ENCODE peak calls at places on chromosome 2, in seven cellular contexts. One of them, this sample, is unnamed.

GRCh38 chr2:25341031-25341727 is 546 bp downstream of the DNMT3A start:
- DNase-seq in Right ventricle myocardium superior: peak; percentile 59
- DNase-seq in activated naive CD4-positive, alpha-beta T cell: peak; percentile 24
- DNase-seq in GM23248: peak; percentile 39
- DNase-seq in ELR: peak; percentile 14
- DNase-seq in M059J: no peak
- DNase-seq in stimulated activated CD8-positive, alpha-beta memory T cell treated with anti-CD3 and anti-CD28 coated beads, Interleukin-7, amount 100 ng/mL, for 24 hours: no peak
- DNase-seq in this sample: peak; percentile 82

GRCh38 chr2:25587361-25587760 is 86.0 kb downstream of the DTNB start:
- DNase-seq in Right ventricle myocardium superior: no peak
- DNase-seq in activated naive CD4-positive, alpha-beta T cell: no peak
- DNase-seq in GM23248: peak; percentile 27
- DNase-seq in ELR: peak; percentile 56
- DNase-seq in M059J: peak; percentile 74
- DNase-seq in stimulated activated CD8-positive, alpha-beta memory T cell treated with anti-CD3 and anti-CD28 coated beads, Interleukin-7, amount 100 ng/mL, for 24 hours: no peak
- DNase-seq in this sample: no peak

GRCh38 chr2:74894261-74895030 is 60.5 kb downstream of the HK2 start:
- DNase-seq in Right ventricle myocardium superior: no peak
- DNase-seq in activated naive CD4-positive, alpha-beta T cell: no peak
- DNase-seq in GM23248: peak; percentile 87
- DNase-seq in ELR: peak; percentile 84
- DNase-seq in M059J: peak; percentile 77
- DNase-seq in stimulated activated CD8-positive, alpha-beta memory T cell treated with anti-CD3 and anti-CD28 coated beads, Interleukin-7, amount 100 ng/mL, for 24 hours: no peak
- DNase-seq in this sample: no peak

GRCh38 chr2:232276084-232276738 is 102.3 kb upstream of the ALPP start:
- DNase-seq in Right ventricle myocardium superior: no peak
- DNase-seq in activated naive CD4-positive, alpha-beta T cell: no peak
- DNase-seq in GM23248: no peak
- DNase-seq in ELR: no peak
- DNase-seq in M059J: no peak
- DNase-seq in stimulated activated CD8-positive, alpha-beta memory T cell treated with anti-CD3 and anti-CD28 coated beads, Interleukin-7, amount 100 ng/mL, for 24 hours: no peak
- DNase-seq in this sample: no peak

GRCh38 chr2:143890799-143891198 is 629.1 kb downstream of the ZEB2 start:
- DNase-seq in Right ventricle myocardium superior: no peak
- DNase-seq in activated naive CD4-positive, alpha-beta T cell: no peak
- DNase-seq in GM23248: no peak
- DNase-seq in ELR: no peak
- DNase-seq in M059J: no peak
- DNase-seq in stimulated activated CD8-positive, alpha-beta memory T cell treated with anti-CD3 and anti-CD28 coated beads, Interleukin-7, amount 100 ng/mL, for 24 hours: no peak
- DNase-seq in this sample: no peak

GRCh38 chr2:8190279-8190678 is 491.6 kb upstream of the ID2 start:
- DNase-seq in Right ventricle myocardium superior: no peak
- DNase-seq in activated naive CD4-positive, alpha-beta T cell: no peak
- DNase-seq in GM23248: no peak
- DNase-seq in ELR: no peak
- DNase-seq in M059J: no peak
- DNase-seq in stimulated activated CD8-positive, alpha-beta memory T cell treated with anti-CD3 and anti-CD28 coated beads, Interleukin-7, amount 100 ng/mL, for 24 hours: no peak
- DNase-seq in this sample: no peak

GRCh38 chr2:95019572-95019971 is 5.9 kb upstream of the MAL start:
- DNase-seq in Right ventricle myocardium superior: no peak
- DNase-seq in activated naive CD4-positive, alpha-beta T cell: no peak
- DNase-seq in GM23248: no peak
- DNase-seq in ELR: no peak
- DNase-seq in M059J: no peak
- DNase-seq in stimulated activated CD8-positive, alpha-beta memory T cell treated with anti-CD3 and anti-CD28 coated beads, Interleukin-7, amount 100 ng/mL, for 24 hours: no peak
- DNase-seq in this sample: peak; percentile 81

GRCh38 chr2:28477645-28478044 is 18.2 kb upstream of the PLB1 start:
- DNase-seq in Right ventricle myocardium superior: no peak
- DNase-seq in activated naive CD4-positive, alpha-beta T cell: no peak
- DNase-seq in GM23248: no peak
- DNase-seq in ELR: no peak
- DNase-seq in M059J: no peak
- DNase-seq in stimulated activated CD8-positive, alpha-beta memory T cell treated with anti-CD3 and anti-CD28 coated beads, Interleukin-7, amount 100 ng/mL, for 24 hours: no peak
- DNase-seq in this sample: no peak

GRCh38 chr2:157258520-157259326 is 1.2 kb downstream of the GALNT5 start:
- DNase-seq in Right ventricle myocardium superior: no peak
- DNase-seq in activated naive CD4-positive, alpha-beta T cell: no peak
- DNase-seq in GM23248: peak; percentile 51
- DNase-seq in ELR: no peak
- DNase-seq in M059J: peak; percentile 50
- DNase-seq in stimulated activated CD8-positive, alpha-beta memory T cell treated with anti-CD3 and anti-CD28 coated beads, Interleukin-7, amount 100 ng/mL, for 24 hours: no peak
- DNase-seq in this sample: no peak

GRCh38 chr2:65050931-65051330 is 5.3 kb upstream of the CEP68 start:
- DNase-seq in Right ventricle myocardium superior: no peak
- DNase-seq in activated naive CD4-positive, alpha-beta T cell: no peak
- DNase-seq in GM23248: no peak
- DNase-seq in ELR: peak; percentile 80
- DNase-seq in M059J: peak; percentile 81
- DNase-seq in stimulated activated CD8-positive, alpha-beta memory T cell treated with anti-CD3 and anti-CD28 coated beads, Interleukin-7, amount 100 ng/mL, for 24 hours: no peak
- DNase-seq in this sample: no peak

GRCh38 chr2:143581989-143582719 is 452.9 kb downstream of the ARHGAP15 start:
- DNase-seq in Right ventricle myocardium superior: no peak
- DNase-seq in activated naive CD4-positive, alpha-beta T cell: no peak
- DNase-seq in GM23248: peak; percentile 47
- DNase-seq in ELR: peak; percentile 19
- DNase-seq in M059J: peak; percentile 22
- DNase-seq in stimulated activated CD8-positive, alpha-beta memory T cell treated with anti-CD3 and anti-CD28 coated beads, Interleukin-7, amount 100 ng/mL, for 24 hours: no peak
- DNase-seq in this sample: no peak

GRCh38 chr2:7392076-7392787 is 475.0 kb downstream of the RNF144A start:
- DNase-seq in Right ventricle myocardium superior: no peak
- DNase-seq in activated naive CD4-positive, alpha-beta T cell: no peak
- DNase-seq in GM23248: peak; percentile 50
- DNase-seq in ELR: no peak
- DNase-seq in M059J: no peak
- DNase-seq in stimulated activated CD8-positive, alpha-beta memory T cell treated with anti-CD3 and anti-CD28 coated beads, Interleukin-7, amount 100 ng/mL, for 24 hours: no peak
- DNase-seq in this sample: no peak